ENCODE peak calls at places on chromosomes 1 and 21, in eight cellular contexts. One of them, this sample, is unnamed.

GRCh38 chr1:62407398-62408009 is 29.3 kb upstream of the USP1 start:
- DNase-seq in memory B cell: peak
- DNase-seq in activated CD8-positive, alpha-beta memory T cell treated with anti-CD3 and anti-CD28 coated beads, Interleukin-2, amount 50 U/mL, for 48 hours: no peak
- DNase-seq in COLO829: peak
- DNase-seq in cardiac fibroblast: peak
- DNase-seq in T-helper 17 cell: no peak
- DNase-seq in CD4-positive, alpha-beta T cell: no peak
- DNase-seq in psoas muscle: no peak
- DNase-seq in this sample: no peak

GRCh38 chr1:236502579-236502971 is 21.2 kb upstream of the LGALS8 start:
- DNase-seq in memory B cell: no peak
- DNase-seq in activated CD8-positive, alpha-beta memory T cell treated with anti-CD3 and anti-CD28 coated beads, Interleukin-2, amount 50 U/mL, for 48 hours: no peak
- DNase-seq in COLO829: no peak
- DNase-seq in cardiac fibroblast: peak
- DNase-seq in T-helper 17 cell: no peak
- DNase-seq in CD4-positive, alpha-beta T cell: no peak
- DNase-seq in psoas muscle: no peak
- DNase-seq in this sample: no peak

GRCh38 chr21:28436286-28436932 is 556.3 kb downstream of the LTN1 start:
- DNase-seq in memory B cell: no peak
- DNase-seq in activated CD8-positive, alpha-beta memory T cell treated with anti-CD3 and anti-CD28 coated beads, Interleukin-2, amount 50 U/mL, for 48 hours: no peak
- DNase-seq in COLO829: no peak
- DNase-seq in cardiac fibroblast: peak
- DNase-seq in T-helper 17 cell: no peak
- DNase-seq in CD4-positive, alpha-beta T cell: no peak
- DNase-seq in psoas muscle: no peak
- DNase-seq in this sample: no peak

GRCh38 chr1:117540532-117540931 is 65.3 kb upstream of the TENT5C start:
- DNase-seq in memory B cell: no peak
- DNase-seq in activated CD8-positive, alpha-beta memory T cell treated with anti-CD3 and anti-CD28 coated beads, Interleukin-2, amount 50 U/mL, for 48 hours: no peak
- DNase-seq in COLO829: no peak
- DNase-seq in cardiac fibroblast: no peak
- DNase-seq in T-helper 17 cell: no peak
- DNase-seq in CD4-positive, alpha-beta T cell: no peak
- DNase-seq in psoas muscle: no peak
- DNase-seq in this sample: no peak

GRCh38 chr1:53366901-53367502 is 39.1 kb upstream of the LRP8 start:
- DNase-seq in memory B cell: no peak
- DNase-seq in activated CD8-positive, alpha-beta memory T cell treated with anti-CD3 and anti-CD28 coated beads, Interleukin-2, amount 50 U/mL, for 48 hours: peak
- DNase-seq in COLO829: no peak
- DNase-seq in cardiac fibroblast: no peak
- DNase-seq in T-helper 17 cell: no peak
- DNase-seq in CD4-positive, alpha-beta T cell: no peak
- DNase-seq in psoas muscle: no peak
- DNase-seq in this sample: no peak

GRCh38 chr1:54981466-54981865 is 1.0 kb downstream of the TMEM61 start:
- DNase-seq in memory B cell: no peak
- DNase-seq in activated CD8-positive, alpha-beta memory T cell treated with anti-CD3 and anti-CD28 coated beads, Interleukin-2, amount 50 U/mL, for 48 hours: no peak
- DNase-seq in COLO829: no peak
- DNase-seq in cardiac fibroblast: no peak
- DNase-seq in T-helper 17 cell: no peak
- DNase-seq in CD4-positive, alpha-beta T cell: no peak
- DNase-seq in psoas muscle: no peak
- DNase-seq in this sample: no peak

GRCh38 chr21:28754127-28754611 is 238.5 kb downstream of the LTN1 start:
- DNase-seq in memory B cell: no peak
- DNase-seq in activated CD8-positive, alpha-beta memory T cell treated with anti-CD3 and anti-CD28 coated beads, Interleukin-2, amount 50 U/mL, for 48 hours: no peak
- DNase-seq in COLO829: peak
- DNase-seq in cardiac fibroblast: peak
- DNase-seq in T-helper 17 cell: no peak
- DNase-seq in CD4-positive, alpha-beta T cell: no peak
- DNase-seq in psoas muscle: no peak
- DNase-seq in this sample: no peak

GRCh38 chr1:53557369-53557768 is 98.2 kb downstream of the DMRTB1 start:
- DNase-seq in memory B cell: no peak
- DNase-seq in activated CD8-positive, alpha-beta memory T cell treated with anti-CD3 and anti-CD28 coated beads, Interleukin-2, amount 50 U/mL, for 48 hours: peak
- DNase-seq in COLO829: no peak
- DNase-seq in cardiac fibroblast: peak
- DNase-seq in T-helper 17 cell: no peak
- DNase-seq in CD4-positive, alpha-beta T cell: no peak
- DNase-seq in psoas muscle: no peak
- DNase-seq in this sample: no peak

GRCh38 chr1:64923294-64923718 is 43.0 kb downstream of the JAK1 start:
- DNase-seq in memory B cell: no peak
- DNase-seq in activated CD8-positive, alpha-beta memory T cell treated with anti-CD3 and anti-CD28 coated beads, Interleukin-2, amount 50 U/mL, for 48 hours: no peak
- DNase-seq in COLO829: no peak
- DNase-seq in cardiac fibroblast: peak
- DNase-seq in T-helper 17 cell: no peak
- DNase-seq in CD4-positive, alpha-beta T cell: no peak
- DNase-seq in psoas muscle: no peak
- DNase-seq in this sample: no peak

GRCh38 chr1:197149340-197149739 is 2.9 kb upstream of the ASPM start:
- DNase-seq in memory B cell: no peak
- DNase-seq in activated CD8-positive, alpha-beta memory T cell treated with anti-CD3 and anti-CD28 coated beads, Interleukin-2, amount 50 U/mL, for 48 hours: no peak
- DNase-seq in COLO829: no peak
- DNase-seq in cardiac fibroblast: no peak
- DNase-seq in T-helper 17 cell: no peak
- DNase-seq in CD4-positive, alpha-beta T cell: no peak
- DNase-seq in psoas muscle: no peak
- DNase-seq in this sample: no peak

GRCh38 chr1:27119270-27119618 is 35.7 kb downstream of the SLC9A1 start:
- DNase-seq in memory B cell: no peak
- DNase-seq in activated CD8-positive, alpha-beta memory T cell treated with anti-CD3 and anti-CD28 coated beads, Interleukin-2, amount 50 U/mL, for 48 hours: no peak
- DNase-seq in COLO829: no peak
- DNase-seq in cardiac fibroblast: peak
- DNase-seq in T-helper 17 cell: no peak
- DNase-seq in CD4-positive, alpha-beta T cell: no peak
- DNase-seq in psoas muscle: no peak
- DNase-seq in this sample: no peak

GRCh38 chr21:38679531-38679930 is 126.2 kb upstream of the ETS2 start:
- DNase-seq in memory B cell: no peak
- DNase-seq in activated CD8-positive, alpha-beta memory T cell treated with anti-CD3 and anti-CD28 coated beads, Interleukin-2, amount 50 U/mL, for 48 hours: no peak
- DNase-seq in COLO829: peak
- DNase-seq in cardiac fibroblast: peak
- DNase-seq in T-helper 17 cell: no peak
- DNase-seq in CD4-positive, alpha-beta T cell: no peak
- DNase-seq in psoas muscle: no peak
- DNase-seq in this sample: no peak

GRCh38 chr1:45619149-45619921 is 4.5 kb downstream of the CCDC17 start:
- DNase-seq in memory B cell: no peak
- DNase-seq in activated CD8-positive, alpha-beta memory T cell treated with anti-CD3 and anti-CD28 coated beads, Interleukin-2, amount 50 U/mL, for 48 hours: no peak
- DNase-seq in COLO829: no peak
- DNase-seq in cardiac fibroblast: no peak
- DNase-seq in T-helper 17 cell: no peak
- DNase-seq in CD4-positive, alpha-beta T cell: no peak
- DNase-seq in psoas muscle: no peak
- DNase-seq in this sample: no peak

GRCh38 chr1:170732262-170732595 is 68.3 kb downstream of the PRRX1 start:
- DNase-seq in memory B cell: no peak
- DNase-seq in activated CD8-positive, alpha-beta memory T cell treated with anti-CD3 and anti-CD28 coated beads, Interleukin-2, amount 50 U/mL, for 48 hours: no peak
- DNase-seq in COLO829: no peak
- DNase-seq in cardiac fibroblast: peak
- DNase-seq in T-helper 17 cell: no peak
- DNase-seq in CD4-positive, alpha-beta T cell: no peak
- DNase-seq in psoas muscle: no peak
- DNase-seq in this sample: no peak

GRCh38 chr1:241443561-241443960 is 76.0 kb downstream of the FH start:
- DNase-seq in memory B cell: no peak
- DNase-seq in activated CD8-positive, alpha-beta memory T cell treated with anti-CD3 and anti-CD28 coated beads, Interleukin-2, amount 50 U/mL, for 48 hours: no peak
- DNase-seq in COLO829: no peak
- DNase-seq in cardiac fibroblast: no peak
- DNase-seq in T-helper 17 cell: no peak
- DNase-seq in CD4-positive, alpha-beta T cell: no peak
- DNase-seq in psoas muscle: no peak
- DNase-seq in this sample: no peak

GRCh38 chr1:232184561-232185530 is 445.1 kb downstream of the SIPA1L2 start:
- DNase-seq in memory B cell: no peak
- DNase-seq in activated CD8-positive, alpha-beta memory T cell treated with anti-CD3 and anti-CD28 coated beads, Interleukin-2, amount 50 U/mL, for 48 hours: no peak
- DNase-seq in COLO829: no peak
- DNase-seq in cardiac fibroblast: no peak
- DNase-seq in T-helper 17 cell: no peak
- DNase-seq in CD4-positive, alpha-beta T cell: no peak
- DNase-seq in psoas muscle: no peak
- DNase-seq in this sample: no peak

GRCh38 chr1:33460947-33461629 is 11.4 kb upstream of the ZSCAN20 start:
- DNase-seq in memory B cell: peak
- DNase-seq in activated CD8-positive, alpha-beta memory T cell treated with anti-CD3 and anti-CD28 coated beads, Interleukin-2, amount 50 U/mL, for 48 hours: no peak
- DNase-seq in COLO829: no peak
- DNase-seq in cardiac fibroblast: no peak
- DNase-seq in T-helper 17 cell: no peak
- DNase-seq in CD4-positive, alpha-beta T cell: no peak
- DNase-seq in psoas muscle: no peak
- DNase-seq in this sample: peak

GRCh38 chr1:165152109-165152508 is 204.4 kb downstream of the LMX1A start:
- DNase-seq in memory B cell: no peak
- DNase-seq in activated CD8-positive, alpha-beta memory T cell treated with anti-CD3 and anti-CD28 coated beads, Interleukin-2, amount 50 U/mL, for 48 hours: no peak
- DNase-seq in COLO829: no peak
- DNase-seq in cardiac fibroblast: no peak
- DNase-seq in T-helper 17 cell: no peak
- DNase-seq in CD4-positive, alpha-beta T cell: no peak
- DNase-seq in psoas muscle: no peak
- DNase-seq in this sample: no peak

GRCh38 chr1:201476670-201477344 is 7.8 kb upstream of the PHLDA3 start:
- DNase-seq in memory B cell: no peak
- DNase-seq in activated CD8-positive, alpha-beta memory T cell treated with anti-CD3 and anti-CD28 coated beads, Interleukin-2, amount 50 U/mL, for 48 hours: no peak
- DNase-seq in COLO829: no peak
- DNase-seq in cardiac fibroblast: no peak
- DNase-seq in T-helper 17 cell: no peak
- DNase-seq in CD4-positive, alpha-beta T cell: no peak
- DNase-seq in psoas muscle: no peak
- DNase-seq in this sample: no peak

GRCh38 chr1:205268846-205269680 is 41.3 kb downstream of the TMCC2 start:
- DNase-seq in memory B cell: no peak
- DNase-seq in activated CD8-positive, alpha-beta memory T cell treated with anti-CD3 and anti-CD28 coated beads, Interleukin-2, amount 50 U/mL, for 48 hours: no peak
- DNase-seq in COLO829: no peak
- DNase-seq in cardiac fibroblast: no peak
- DNase-seq in T-helper 17 cell: no peak
- DNase-seq in CD4-positive, alpha-beta T cell: no peak
- DNase-seq in psoas muscle: no peak
- DNase-seq in this sample: no peak

GRCh38 chr1:20166047-20166446 is 19.8 kb upstream of the UBXN10 start:
- DNase-seq in memory B cell: no peak
- DNase-seq in activated CD8-positive, alpha-beta memory T cell treated with anti-CD3 and anti-CD28 coated beads, Interleukin-2, amount 50 U/mL, for 48 hours: no peak
- DNase-seq in COLO829: peak
- DNase-seq in cardiac fibroblast: no peak
- DNase-seq in T-helper 17 cell: no peak
- DNase-seq in CD4-positive, alpha-beta T cell: no peak
- DNase-seq in psoas muscle: no peak
- DNase-seq in this sample: no peak

GRCh38 chr1:8061673-8062386 is 35.7 kb upstream of the ERRFI1 start:
- DNase-seq in memory B cell: no peak
- DNase-seq in activated CD8-positive, alpha-beta memory T cell treated with anti-CD3 and anti-CD28 coated beads, Interleukin-2, amount 50 U/mL, for 48 hours: no peak
- DNase-seq in COLO829: no peak
- DNase-seq in cardiac fibroblast: peak
- DNase-seq in T-helper 17 cell: no peak
- DNase-seq in CD4-positive, alpha-beta T cell: no peak
- DNase-seq in psoas muscle: no peak
- DNase-seq in this sample: no peak

GRCh38 chr1:88036345-88036999 is 647.6 kb upstream of the PKN2 start:
- DNase-seq in memory B cell: no peak
- DNase-seq in activated CD8-positive, alpha-beta memory T cell treated with anti-CD3 and anti-CD28 coated beads, Interleukin-2, amount 50 U/mL, for 48 hours: no peak
- DNase-seq in COLO829: no peak
- DNase-seq in cardiac fibroblast: no peak
- DNase-seq in T-helper 17 cell: no peak
- DNase-seq in CD4-positive, alpha-beta T cell: no peak
- DNase-seq in psoas muscle: no peak
- DNase-seq in this sample: no peak

GRCh38 chr21:45901061-45901690 is 80.4 kb upstream of the COL6A1 start:
- DNase-seq in memory B cell: no peak
- DNase-seq in activated CD8-positive, alpha-beta memory T cell treated with anti-CD3 and anti-CD28 coated beads, Interleukin-2, amount 50 U/mL, for 48 hours: no peak
- DNase-seq in COLO829: no peak
- DNase-seq in cardiac fibroblast: no peak
- DNase-seq in T-helper 17 cell: no peak
- DNase-seq in CD4-positive, alpha-beta T cell: no peak
- DNase-seq in psoas muscle: no peak
- DNase-seq in this sample: no peak

GRCh38 chr1:147651466-147651865 is 18.9 kb downstream of the ACP6 start:
- DNase-seq in memory B cell: no peak
- DNase-seq in activated CD8-positive, alpha-beta memory T cell treated with anti-CD3 and anti-CD28 coated beads, Interleukin-2, amount 50 U/mL, for 48 hours: no peak
- DNase-seq in COLO829: no peak
- DNase-seq in cardiac fibroblast: no peak
- DNase-seq in T-helper 17 cell: no peak
- DNase-seq in CD4-positive, alpha-beta T cell: no peak
- DNase-seq in psoas muscle: no peak
- DNase-seq in this sample: no peak

GRCh38 chr1:68112835-68113243 is 62.4 kb upstream of the DIRAS3 start:
- DNase-seq in memory B cell: no peak
- DNase-seq in activated CD8-positive, alpha-beta memory T cell treated with anti-CD3 and anti-CD28 coated beads, Interleukin-2, amount 50 U/mL, for 48 hours: no peak
- DNase-seq in COLO829: peak
- DNase-seq in cardiac fibroblast: peak
- DNase-seq in T-helper 17 cell: no peak
- DNase-seq in CD4-positive, alpha-beta T cell: no peak
- DNase-seq in psoas muscle: no peak
- DNase-seq in this sample: no peak

GRCh38 chr1:171081994-171082295 is 8.8 kb upstream of the FMO3 start:
- DNase-seq in memory B cell: no peak
- DNase-seq in activated CD8-positive, alpha-beta memory T cell treated with anti-CD3 and anti-CD28 coated beads, Interleukin-2, amount 50 U/mL, for 48 hours: no peak
- DNase-seq in COLO829: no peak
- DNase-seq in cardiac fibroblast: no peak
- DNase-seq in T-helper 17 cell: no peak
- DNase-seq in CD4-positive, alpha-beta T cell: no peak
- DNase-seq in psoas muscle: no peak
- DNase-seq in this sample: no peak

GRCh38 chr1:224632381-224632871 is 16.3 kb downstream of the CNIH3 start:
- DNase-seq in memory B cell: no peak
- DNase-seq in activated CD8-positive, alpha-beta memory T cell treated with anti-CD3 and anti-CD28 coated beads, Interleukin-2, amount 50 U/mL, for 48 hours: no peak
- DNase-seq in COLO829: no peak
- DNase-seq in cardiac fibroblast: peak
- DNase-seq in T-helper 17 cell: no peak
- DNase-seq in CD4-positive, alpha-beta T cell: no peak
- DNase-seq in psoas muscle: no peak
- DNase-seq in this sample: no peak

GRCh38 chr1:25628741-25629421 is 12.3 kb downstream of the MAN1C1 start:
- DNase-seq in memory B cell: no peak
- DNase-seq in activated CD8-positive, alpha-beta memory T cell treated with anti-CD3 and anti-CD28 coated beads, Interleukin-2, amount 50 U/mL, for 48 hours: no peak
- DNase-seq in COLO829: no peak
- DNase-seq in cardiac fibroblast: no peak
- DNase-seq in T-helper 17 cell: no peak
- DNase-seq in CD4-positive, alpha-beta T cell: no peak
- DNase-seq in psoas muscle: no peak
- DNase-seq in this sample: no peak

GRCh38 chr1:231919900-231920299 is 293.3 kb downstream of the DISC1 start:
- DNase-seq in memory B cell: no peak
- DNase-seq in activated CD8-positive, alpha-beta memory T cell treated with anti-CD3 and anti-CD28 coated beads, Interleukin-2, amount 50 U/mL, for 48 hours: no peak
- DNase-seq in COLO829: no peak
- DNase-seq in cardiac fibroblast: no peak
- DNase-seq in T-helper 17 cell: no peak
- DNase-seq in CD4-positive, alpha-beta T cell: no peak
- DNase-seq in psoas muscle: no peak
- DNase-seq in this sample: peak

GRCh38 chr1:45518910-45519309 is 2.8 kb downstream of the PRDX1 start:
- DNase-seq in memory B cell: no peak
- DNase-seq in activated CD8-positive, alpha-beta memory T cell treated with anti-CD3 and anti-CD28 coated beads, Interleukin-2, amount 50 U/mL, for 48 hours: no peak
- DNase-seq in COLO829: peak
- DNase-seq in cardiac fibroblast: no peak
- DNase-seq in T-helper 17 cell: no peak
- DNase-seq in CD4-positive, alpha-beta T cell: no peak
- DNase-seq in psoas muscle: no peak
- DNase-seq in this sample: no peak

GRCh38 chr1:234985531-234986294 is 142.9 kb downstream of the TOMM20 start:
- DNase-seq in memory B cell: no peak
- DNase-seq in activated CD8-positive, alpha-beta memory T cell treated with anti-CD3 and anti-CD28 coated beads, Interleukin-2, amount 50 U/mL, for 48 hours: no peak
- DNase-seq in COLO829: no peak
- DNase-seq in cardiac fibroblast: no peak
- DNase-seq in T-helper 17 cell: no peak
- DNase-seq in CD4-positive, alpha-beta T cell: no peak
- DNase-seq in psoas muscle: no peak
- DNase-seq in this sample: no peak

GRCh38 chr1:11654571-11655262 is at the start of gene FBXO44:
- DNase-seq in memory B cell: peak
- DNase-seq in activated CD8-positive, alpha-beta memory T cell treated with anti-CD3 and anti-CD28 coated beads, Interleukin-2, amount 50 U/mL, for 48 hours: peak
- DNase-seq in COLO829: no peak
- DNase-seq in cardiac fibroblast: no peak
- DNase-seq in T-helper 17 cell: peak
- DNase-seq in CD4-positive, alpha-beta T cell: peak
- DNase-seq in psoas muscle: peak
- DNase-seq in this sample: no peak

GRCh38 chr1:65209005-65209885 is 61.2 kb downstream of the AK4 start:
- DNase-seq in memory B cell: no peak
- DNase-seq in activated CD8-positive, alpha-beta memory T cell treated with anti-CD3 and anti-CD28 coated beads, Interleukin-2, amount 50 U/mL, for 48 hours: no peak
- DNase-seq in COLO829: peak
- DNase-seq in cardiac fibroblast: peak
- DNase-seq in T-helper 17 cell: no peak
- DNase-seq in CD4-positive, alpha-beta T cell: no peak
- DNase-seq in psoas muscle: no peak
- DNase-seq in this sample: no peak